ENCODE peak calls at places on chromosomes 16 and 17, in five cellular contexts. V is AG09309, A is astrocyte of the spinal cord, H is stomach, C is tibial nerve. Q is an unnamed sample.

GRCh38 chr16:14669776-14670175 is 24.3 kb downstream of the PLA2G10 start:
- DNase-seq in H (peak), A (no peak), V (no peak), C (no peak), Q (peak)

GRCh38 chr17:46212634-46213435 is 19.6 kb upstream of the KANSL1 start:
- DNase-seq in H (peak), A (peak), C (peak), V (peak), Q (peak)

GRCh38 chr17:72826602-72827001 is 265.9 kb downstream of the SLC39A11 start:
- DNase-seq in C (no peak), H (no peak), V (no peak), A (peak), Q (peak)

GRCh38 chr16:78235168-78235800 is 135.8 kb downstream of the WWOX start:
- DNase-seq in H (peak), A (peak), V (peak), C (peak), Q (peak)

GRCh38 chr17:78460951-78461944 is 82.8 kb downstream of the PGS1 start:
- DNase-seq in H (no peak), A (no peak), V (no peak), C (no peak), Q (no peak)

GRCh38 chr17:39696731-39697130 is 3.1 kb upstream of the ERBB2 start:
- DNase-seq in C (no peak), V (no peak), H (no peak), A (no peak), Q (no peak)

GRCh38 chr16:75402174-75402820 is 31.0 kb downstream of the CFDP1 start:
- DNase-seq in H (no peak), V (no peak), A (peak), C (no peak), Q (peak)

GRCh38 chr17:80961516-80961915 is 30.1 kb upstream of the CHMP6 start:
- DNase-seq in H (no peak), C (no peak), V (no peak), A (no peak), Q (no peak)

GRCh38 chr16:88120812-88121211 is 169.6 kb downstream of the BANP start:
- DNase-seq in A (no peak), C (no peak), H (no peak), V (no peak), Q (no peak)

GRCh38 chr16:84553873-84554399 is 49.5 kb upstream of the MEAK7 start:
- DNase-seq in C (no peak), V (no peak), H (no peak), A (no peak), Q (no peak)

GRCh38 chr16:24986512-24987303 is 28.5 kb downstream of the ARHGAP17 start:
- DNase-seq in C (no peak), A (peak), V (peak), H (no peak), Q (peak)

GRCh38 chr16:12426122-12426521 is 377.6 kb downstream of the CPPED1 start:
- DNase-seq in V (no peak), A (peak), C (no peak), H (no peak), Q (no peak)

GRCh38 chr17:67093348-67093747 is 49.0 kb downstream of the CACNG1 start:
- DNase-seq in A (no peak), H (no peak), V (no peak), C (no peak), Q (no peak)

GRCh38 chr16:90008708-90009145 is 10.5 kb downstream of the DBNDD1 start:
- DNase-seq in C (no peak), A (peak), H (no peak), V (no peak), Q (no peak)

GRCh38 chr17:66944365-66945203 is 19.9 kb upstream of the CACNG4 start:
- DNase-seq in H (no peak), C (no peak), V (no peak), A (no peak), Q (peak)

GRCh38 chr17:39629494-39629880 is 2.7 kb downstream of the PPP1R1B start:
- DNase-seq in C (no peak), H (no peak), A (no peak), V (no peak), Q (no peak)

GRCh38 chr16:67969286-67970039 is 1.0 kb upstream of the SLC12A4 start:
- DNase-seq in H (no peak), V (no peak), C (no peak), A (peak), Q (no peak)

GRCh38 chr16:1075546-1075945 is 3.0 kb downstream of the SSTR5 start:
- DNase-seq in C (no peak), V (no peak), A (no peak), H (no peak), Q (no peak)

GRCh38 chr16:30375830-30376229 is 1.2 kb downstream of the MYL11 start:
- DNase-seq in V (no peak), C (no peak), H (no peak), A (no peak), Q (no peak)

GRCh38 chr17:67050476-67051154 is 6.3 kb downstream of the CACNG1 start:
- DNase-seq in H (no peak), V (no peak), A (no peak), C (no peak), Q (no peak)

GRCh38 chr17:42122371-42123303 is at the start of gene HSPB9:
- DNase-seq in H (peak), V (no peak), C (no peak), A (no peak), Q (peak)

GRCh38 chr16:77539336-77539735 is 104.5 kb upstream of the ADAMTS18 start:
- DNase-seq in H (no peak), V (no peak), A (no peak), C (no peak), Q (no peak)

GRCh38 chr17:67143318-67143717 is 99.0 kb downstream of the CACNG1 start:
- DNase-seq in C (no peak), V (no peak), A (no peak), H (no peak), Q (no peak)

GRCh38 chr17:61410555-61411089 is 11.0 kb downstream of the TBX2 start:
- DNase-seq in V (no peak), A (peak), H (peak), C (peak), Q (peak)

GRCh38 chr16:59848314-59848713 is 1114.2 kb upstream of the GOT2 start:
- DNase-seq in A (peak), C (no peak), V (no peak), H (no peak), Q (no peak)

GRCh38 chr16:85994492-85995433 is 95.8 kb downstream of the IRF8 start:
- DNase-seq in H (peak), V (no peak), A (no peak), C (no peak), Q (no peak)

GRCh38 chr16:84838383-84838948 is 18.7 kb downstream of the CRISPLD2 start:
- DNase-seq in V (no peak), H (no peak), A (no peak), C (no peak), Q (no peak)

GRCh38 chr16:19169081-19169639 is 1.1 kb downstream of the SYT17 start:
- DNase-seq in A (no peak), H (no peak), V (no peak), C (no peak), Q (no peak)

GRCh38 chr16:75559564-75560372 is 3.7 kb upstream of the TMEM231 start:
- DNase-seq in A (peak), H (no peak), V (no peak), C (no peak), Q (peak)

GRCh38 chr17:53061446-53061845 is 761.3 kb upstream of the KIF2B start:
- DNase-seq in A (no peak), V (no peak), H (no peak), C (no peak), Q (no peak)
- H3K4me3 ChIP-seq in A (no peak), V (no peak), H (no peak), C (no peak), Q (no peak)

GRCh38 chr17:7253082-7253481 is 1.1 kb downstream of the ELP5 start:
- DNase-seq in C (no peak), H (no peak), A (no peak), V (no peak), Q (no peak)

GRCh38 chr17:7254511-7254910 is 2.5 kb downstream of the ELP5 start:
- DNase-seq in A (no peak), H (no peak), V (no peak), C (no peak), Q (no peak)

GRCh38 chr17:7250655-7251329 is 742 bp downstream of the CTDNEP1 start:
- DNase-seq in V (no peak), C (no peak), H (no peak), A (no peak), Q (peak)

GRCh38 chr17:7251330-7252175 is at the start of gene CTDNEP1:
- DNase-seq in A (peak), C (peak), V (peak), H (peak), Q (peak)

GRCh38 chr17:7252176-7253043 is at the start of gene ELP5:
- DNase-seq in V (peak), A (peak), C (peak), H (peak), Q (peak)
- TF ChIP-seq CTCF in V (peak), A (peak), C (peak), H (no peak), Q (no peak)

GRCh38 chr16:55656695-55657092 is 906 bp downstream of the SLC6A2 start:
- DNase-seq in H (no peak), V (no peak), C (no peak), A (no peak), Q (peak)
- H3K4me3 ChIP-seq in H (no peak), V (no peak), C (no peak), A (no peak), Q (peak)

GRCh38 chr17:57991537-57991936 is 3.5 kb upstream of the VEZF1 start:
- DNase-seq in C (no peak), V (no peak), H (no peak), A (no peak), Q (no peak)

GRCh38 chr17:57993471-57994365 is 5.7 kb upstream of the VEZF1 start:
- DNase-seq in A (no peak), C (no peak), V (no peak), H (no peak), Q (no peak)

GRCh38 chr17:57997085-57997809 is 9.2 kb upstream of the VEZF1 start:
- DNase-seq in H (no peak), V (no peak), C (no peak), A (no peak), Q (no peak)

GRCh38 chr17:57995076-57995956 is 7.3 kb upstream of the VEZF1 start:
- DNase-seq in H (peak), C (no peak), V (peak), A (peak), Q (peak)

DNA sequence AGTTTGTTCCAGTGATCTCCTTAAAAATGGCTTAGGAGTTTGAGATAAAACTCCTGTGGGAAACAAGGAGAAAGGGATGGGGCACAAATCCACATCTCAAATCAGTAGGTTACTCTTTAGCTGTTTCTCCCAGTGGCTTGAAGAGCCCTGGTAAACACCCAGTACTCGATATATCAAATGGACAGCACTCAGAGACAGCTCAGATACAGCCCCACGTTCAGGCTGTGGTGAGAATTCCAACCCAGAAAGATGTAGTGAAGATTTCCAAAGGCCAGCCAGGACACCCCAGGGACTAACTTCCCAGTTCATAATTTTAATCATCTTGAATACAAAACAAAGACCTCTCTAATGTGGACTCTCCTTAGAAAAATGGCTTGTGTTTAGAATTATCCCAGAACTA is 6.4 kb upstream of the VEZF1 start:
- DNase-seq in A (no peak), V (no peak), H (no peak), C (no peak), Q (no peak)
- TF ChIP-seq CTCF in A (no peak), V (no peak), H (no peak), C (no peak), Q (no peak)